ENCODE peak calls at places on chromosomes 2 and 18, in four cellular contexts. T is cardiac fibroblast, A is hepatocyte, M is AG10803. Q is an unnamed sample.

GRCh38 chr2:56337342-56337741 is 153.6 kb downstream of the CCDC85A start:
- DNase-seq in T (no peak), M (no peak), A (peak), Q (no peak)

GRCh38 chr2:195382186-195382585 is 274.8 kb upstream of the SLC39A10 start:
- DNase-seq in T (no peak), M (no peak), A (no peak), Q (no peak)

GRCh38 chr2:66790651-66791181 is 355.8 kb downstream of the MEIS1 start:
- DNase-seq in A (no peak), M (no peak), T (peak), Q (no peak)

GRCh38 chr18:22470511-22471181 is 52.9 kb upstream of the CTAGE1 start:
- DNase-seq in A (peak), T (peak), M (no peak), Q (no peak)

GRCh38 chr2:135998842-135999241 is 13.4 kb upstream of the DARS1 start:
- DNase-seq in T (no peak), A (no peak), M (no peak), Q (no peak)

GRCh38 chr2:205723174-205723573 is 40.9 kb downstream of the NRP2 start:
- DNase-seq in M (no peak), A (no peak), T (peak), Q (no peak)

GRCh38 chr2:224039080-224039769 is at the start of gene SERPINE2:
- DNase-seq in T (peak), A (peak), M (peak), Q (peak)

GRCh38 chr2:28497206-28497605 is 1.3 kb downstream of the PLB1 start:
- DNase-seq in A (no peak), T (no peak), M (no peak), Q (no peak)

GRCh38 chr2:135688978-135689377 is 52.7 kb upstream of the UBXN4 start:
- DNase-seq in T (no peak), M (no peak), A (no peak), Q (no peak)

GRCh38 chr2:85844486-85844885 is 44.3 kb downstream of the ST3GAL5 start:
- DNase-seq in A (no peak), M (no peak), T (no peak), Q (no peak)

GRCh38 chr18:1595165-1595564 is 690.5 kb downstream of the ADCYAP1 start:
- DNase-seq in A (no peak), M (no peak), T (no peak), Q (no peak)

GRCh38 chr18:49015886-49016647 is 65.3 kb upstream of the SMAD7 start:
- DNase-seq in M (no peak), T (no peak), A (peak), Q (no peak)

GRCh38 chr2:174561283-174562275 is 36.0 kb downstream of the WIPF1 start:
- DNase-seq in A (peak), M (peak), T (peak), Q (no peak)

GRCh38 chr2:96240341-96241038 is 25.3 kb downstream of the TMEM127 start:
- DNase-seq in A (no peak), T (no peak), M (no peak), Q (no peak)

GRCh38 chr2:229566380-229566779 is 148.0 kb downstream of the DNER start:
- DNase-seq in M (no peak), A (no peak), T (peak), Q (no peak)

GRCh38 chr2:220499281-220499680 is 871.9 kb downstream of the SLC4A3 start:
- DNase-seq in A (peak), M (peak), T (peak), Q (no peak)

GRCh38 chr18:72820571-72820970 is 47.2 kb downstream of the NETO1 start:
- DNase-seq in M (no peak), A (no peak), T (no peak), Q (no peak)

GRCh38 chr18:72823345-72823744 is 44.4 kb downstream of the NETO1 start:
- DNase-seq in A (no peak), M (no peak), T (no peak), Q (no peak)

GRCh38 chr18:72822202-72822601 is 45.6 kb downstream of the NETO1 start:
- DNase-seq in T (no peak), M (no peak), A (no peak), Q (no peak)

DNA sequence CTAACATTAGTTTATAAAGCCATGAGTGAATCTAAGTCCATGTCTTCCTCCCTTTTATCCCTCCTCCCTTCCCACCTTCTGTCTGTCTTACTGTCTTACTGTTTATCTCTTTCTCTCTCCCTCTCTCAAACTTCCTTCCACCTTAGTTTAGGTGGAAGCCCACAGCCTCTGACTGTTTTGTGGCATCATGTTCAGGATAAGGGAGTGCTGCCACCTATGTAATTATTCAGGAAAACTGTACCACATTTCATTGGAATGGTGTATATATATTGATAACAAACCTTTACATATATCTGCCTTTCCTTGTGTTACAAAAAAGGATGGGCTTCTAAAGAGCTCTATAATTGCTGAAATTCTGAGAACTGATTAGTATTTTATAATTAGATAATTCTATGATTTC is 48.7 kb downstream of the NETO1 start:
- DNase-seq in A (no peak), M (no peak), T (no peak), Q (no peak)
- TF ChIP-seq CTCF in A (no peak), M (no peak), T (no peak), Q (no peak)

GRCh38 chr2:127423880-127424279 is 5.7 kb downstream of the PROC start:
- DNase-seq in A (no peak), M (no peak), T (no peak), Q (peak)
- TF ChIP-seq CTCF in A (no peak), M (no peak), T (no peak), Q (peak)

GRCh38 chr18:56067216-56067611 is 479.2 kb upstream of the TCF4 start:
- DNase-seq in A (no peak), T (no peak), M (peak), Q (no peak)
- TF ChIP-seq CTCF in A (no peak), T (no peak), M (peak), Q (no peak)

GRCh38 chr2:137705296-137705695 is 259.0 kb upstream of the HNMT start:
- DNase-seq in T (no peak), M (no peak), A (no peak), Q (no peak)
- TF ChIP-seq CTCF in T (no peak), M (no peak), A (no peak), Q (no peak)

GRCh38 chr2:159185401-159186130 is 100.9 kb downstream of the WDSUB1 start:
- DNase-seq in A (peak), M (peak), T (peak), Q (peak)
- TF ChIP-seq CTCF in A (peak), M (peak), T (peak), Q (peak)

DNA sequence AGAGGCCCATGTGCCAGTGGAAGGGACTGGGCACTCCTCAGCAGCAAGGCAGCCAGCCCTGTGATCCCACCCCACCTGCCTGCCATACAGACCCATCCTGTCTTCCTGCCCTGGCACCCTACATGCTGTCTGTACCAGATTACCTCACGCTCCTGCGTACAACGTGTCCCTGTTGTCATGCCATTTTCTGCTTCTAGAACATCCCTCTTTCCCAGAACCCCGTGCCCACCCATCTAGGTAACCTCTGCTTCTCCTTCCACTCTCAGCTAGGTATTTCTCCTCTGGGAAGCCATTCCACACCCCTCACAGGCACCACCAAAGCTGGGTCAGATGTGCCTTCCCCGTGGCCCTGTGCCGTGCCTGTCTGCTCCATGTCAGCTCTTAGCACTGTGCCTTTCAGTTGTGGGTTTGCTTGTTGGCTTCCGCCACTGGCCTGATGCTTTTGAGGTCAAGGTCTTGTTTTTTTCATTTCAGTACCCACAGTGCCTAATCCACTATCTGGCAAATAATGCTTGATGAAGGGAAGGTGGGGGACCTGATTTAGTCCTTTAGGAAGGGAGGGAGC is 71.7 kb upstream of the ALPP start:
- DNase-seq in T (no peak), A (no peak), M (no peak), Q (no peak)
- TF ChIP-seq CTCF in T (no peak), A (no peak), M (no peak), Q (no peak)

GRCh38 chr2:132420776-132421175 is 4.2 kb downstream of the GPR39 start:
- DNase-seq in M (no peak), A (no peak), T (peak), Q (no peak)

GRCh38 chr2:132417430-132418035 is 928 bp downstream of the GPR39 start:
- DNase-seq in T (no peak), M (no peak), A (no peak), Q (no peak)

GRCh38 chr2:132415256-132416079 is 1.1 kb upstream of the GPR39 start:
- DNase-seq in A (peak), M (peak), T (peak), Q (no peak)

GRCh38 chr2:132416080-132416911 is at the start of gene GPR39:
- DNase-seq in M (peak), A (peak), T (peak), Q (peak)

DNA sequence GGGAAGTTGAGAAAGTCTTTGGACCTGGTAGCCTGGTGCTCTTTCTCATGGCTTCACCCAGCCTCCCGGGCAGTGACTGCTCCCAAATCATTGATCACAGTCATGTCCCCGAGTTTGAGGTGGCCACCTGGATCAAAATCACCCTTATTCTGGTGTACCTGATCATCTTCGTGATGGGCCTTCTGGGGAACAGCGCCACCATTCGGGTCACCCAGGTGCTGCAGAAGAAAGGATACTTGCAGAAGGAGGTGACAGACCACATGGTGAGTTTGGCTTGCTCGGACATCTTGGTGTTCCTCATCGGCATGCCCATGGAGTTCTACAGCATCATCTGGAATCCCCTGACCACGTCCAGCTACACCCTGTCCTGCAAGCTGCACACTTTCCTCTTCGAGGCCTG is 391 bp downstream of the GPR39 start:
- DNase-seq in T (no peak), A (no peak), M (no peak), Q (no peak)
- TF ChIP-seq CTCF in T (peak), A (no peak), M (peak), Q (no peak)

DNA sequence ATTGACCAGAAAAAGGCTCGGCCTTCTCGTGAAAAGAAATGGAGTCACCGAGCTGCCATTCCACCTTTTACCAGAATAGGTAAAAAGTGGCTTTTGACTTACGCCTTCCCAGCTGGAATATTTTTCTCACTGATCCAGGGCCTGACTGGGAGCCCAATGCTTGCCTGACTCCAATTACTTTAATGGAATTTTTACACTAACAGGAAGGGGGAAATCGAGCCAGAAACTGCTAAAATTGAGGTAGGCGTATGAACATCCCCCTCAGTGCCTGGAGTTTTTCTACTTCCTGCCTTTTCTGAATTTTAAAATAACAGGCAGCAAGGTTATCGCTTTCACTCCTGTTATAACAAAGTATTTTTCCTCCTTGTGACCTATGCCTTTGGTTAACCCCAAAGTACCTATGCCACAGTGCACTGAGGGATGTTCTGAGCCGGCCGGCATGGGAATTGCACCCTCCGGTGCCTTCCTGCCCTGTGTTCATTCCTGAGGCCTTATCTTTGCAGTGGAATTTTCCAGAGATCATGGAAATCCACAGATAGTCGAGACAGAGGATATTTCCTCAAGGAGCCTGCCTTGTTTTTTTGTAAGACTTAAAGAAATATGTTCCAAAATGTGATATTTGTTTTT is 18.3 kb upstream of the RPL31 start:
- DNase-seq in T (no peak), M (no peak), A (peak), Q (no peak)
- TF ChIP-seq CTCF in T (no peak), M (no peak), A (no peak), Q (no peak)

GRCh38 chr2:54706622-54707021 is 16.8 kb upstream of the EML6 start:
- DNase-seq in T (no peak), A (no peak), M (no peak), Q (no peak)

GRCh38 chr2:54701029-54701428 is 22.4 kb upstream of the EML6 start:
- DNase-seq in T (peak), M (no peak), A (no peak), Q (no peak)

GRCh38 chr2:54708584-54709340 is 14.7 kb upstream of the EML6 start:
- DNase-seq in M (peak), A (peak), T (no peak), Q (no peak)

GRCh38 chr2:54704238-54704637 is 19.2 kb upstream of the EML6 start:
- DNase-seq in M (no peak), A (no peak), T (no peak), Q (no peak)

GRCh38 chr2:54704688-54705605 is 18.5 kb upstream of the EML6 start:
- DNase-seq in A (peak), T (peak), M (peak), Q (peak)
- TF ChIP-seq CTCF in A (peak), T (peak), M (peak), Q (peak)